ENCODE peak calls at places on chromosome 2, in four cellular contexts. E, B, P and I are unnamed samples.
A peak's percentile ranks its signal among the peaks of the same experiment; 100 is the strongest.

GRCh38 chr2:216425008-216425780 is 12.9 kb downstream of the SMARCAL1 start:
- DNase-seq in E (no peak), P (no peak), B (no peak), I (no peak)

GRCh38 chr2:241112046-241112445 is 10.0 kb upstream of the MTERF4 start:
- DNase-seq in P (peak; percentile 18), B (no peak), E (no peak), I (no peak)

GRCh38 chr2:193154076-193154475 is 959.3 kb upstream of the TMEFF2 start:
- DNase-seq in B (no peak), E (no peak), P (no peak), I (no peak)

GRCh38 chr2:104944495-104944894 is 90.6 kb downstream of the POU3F3 start:
- DNase-seq in P (no peak), B (peak; percentile 26), E (no peak), I (no peak)

GRCh38 chr2:9110893-9111569 is 95.6 kb upstream of the ASAP2 start:
- DNase-seq in P (no peak), E (no peak), B (peak; percentile 22), I (no peak)

GRCh38 chr2:103353754-103354153 is 591.9 kb downstream of the TMEM182 start:
- DNase-seq in E (no peak), B (no peak), P (no peak), I (no peak)

GRCh38 chr2:241561811-241562210 is 3.3 kb downstream of the BOK start:
- DNase-seq in P (no peak), B (no peak), E (peak; percentile 75), I (no peak)

GRCh38 chr2:98444436-98445166 is at the start of gene INPP4A:
- DNase-seq in E (peak; percentile 62), P (peak; percentile 82), B (peak; percentile 82), I (peak; percentile 86)

GRCh38 chr2:217258170-217258569 is 398.3 kb upstream of the TNP1 start:
- DNase-seq in B (no peak), E (no peak), P (no peak), I (no peak)

GRCh38 chr2:128513416-128514283 is 195.0 kb upstream of the HS6ST1 start:
- DNase-seq in P (no peak), E (no peak), B (no peak), I (no peak)

GRCh38 chr2:102142829-102143449 is 393 bp downstream of the IL1R1 start:
- DNase-seq in B (no peak), P (peak; percentile 23), E (no peak), I (no peak)

GRCh38 chr2:147663153-147663961 is 181.5 kb upstream of the ACVR2A start:
- DNase-seq in P (peak; percentile 23), E (no peak), B (no peak), I (no peak)

GRCh38 chr2:141392517-141393213 is 738.2 kb downstream of the LRP1B start:
- DNase-seq in P (no peak), E (no peak), B (no peak), I (no peak)

GRCh38 chr2:209525834-209526281 is 102.0 kb downstream of the MAP2 start:
- DNase-seq in B (no peak), P (no peak), E (no peak), I (no peak)

GRCh38 chr2:31903109-31903780 is 107.6 kb downstream of the MEMO1 start:
- DNase-seq in B (no peak), E (no peak), P (no peak), I (no peak)

GRCh38 chr2:25286025-25286400 is 55.7 kb downstream of the DNMT3A start:
- DNase-seq in E (peak; percentile 54), P (peak; percentile 88), B (peak; percentile 34), I (peak; percentile 49)

GRCh38 chr2:200239216-200239615 is 67.3 kb upstream of the SPATS2L start:
- DNase-seq in E (no peak), B (no peak), P (no peak), I (peak; percentile 2)

GRCh38 chr2:166411473-166412230 is 35.9 kb upstream of the SCN9A start:
- DNase-seq in B (no peak), P (no peak), E (no peak), I (no peak)

GRCh38 chr2:15058015-15058414 is 425.5 kb downstream of the LRATD1 start:
- DNase-seq in E (no peak), P (no peak), B (peak; percentile 26), I (no peak)

GRCh38 chr2:205712983-205713531 is 30.8 kb downstream of the NRP2 start:
- DNase-seq in B (no peak), E (no peak), P (no peak), I (no peak)

GRCh38 chr2:239554761-239555565 is 154.1 kb upstream of the HDAC4 start:
- DNase-seq in E (no peak), B (no peak), P (peak; percentile 5), I (no peak)

GRCh38 chr2:86221066-86221684 is 21.9 kb downstream of the MRPL35 start:
- DNase-seq in E (no peak), B (peak; percentile 39), P (peak; percentile 77), I (peak; percentile 46)

GRCh38 chr2:43006834-43007543 is 214.6 kb upstream of the HAAO start:
- DNase-seq in E (no peak), P (no peak), B (no peak), I (no peak)

GRCh38 chr2:200264631-200265030 is 41.9 kb upstream of the SPATS2L start:
- DNase-seq in E (no peak), B (no peak), P (no peak), I (no peak)

GRCh38 chr2:68934021-68934420 is 18.7 kb downstream of the GKN2 start:
- DNase-seq in B (no peak), E (no peak), P (no peak), I (no peak)